ENCODE peak calls at places on chromosomes 13 and 19, in five cellular contexts. N is left ventricle myocardium inferior; T is activated CD8-positive, alpha-beta memory T cell treated with anti-CD3 and anti-CD28 coated beads for 24 hours; B is SW 1271; P is NB4. D is an unnamed sample.

GRCh38 chr19:4088065-4088679 is 21.5 kb upstream of the ZBTB7A start:
- DNase-seq in P (no peak), B (no peak), T (no peak), N (no peak), D (no peak)

GRCh38 chr19:33705860-33706259 is 84.1 kb downstream of the CHST8 start:
- DNase-seq in B (no peak), N (no peak), P (no peak), T (no peak), D (peak)

GRCh38 chr13:50319603-50320296 is 304.5 kb downstream of the KCNRG start:
- DNase-seq in N (no peak), T (no peak), P (peak), B (no peak), D (no peak)

GRCh38 chr19:29771708-29772415 is 39.9 kb upstream of the CCNE1 start:
- DNase-seq in T (peak), N (peak), P (peak), B (no peak), D (no peak)

GRCh38 chr13:43261018-43261417 is 237.6 kb downstream of the DNAJC15 start:
- DNase-seq in T (no peak), P (no peak), N (no peak), B (no peak), D (no peak)

GRCh38 chr13:92547256-92547655 is 679.4 kb upstream of the GPC6 start:
- DNase-seq in N (no peak), P (no peak), B (no peak), T (no peak), D (no peak)

GRCh38 chr13:109784590-109785140 is 1.7 kb downstream of the IRS2 start:
- DNase-seq in B (no peak), P (peak), T (peak), N (peak), D (peak)

GRCh38 chr19:15259900-15260299 is 27.7 kb upstream of the EPHX3 start:
- DNase-seq in T (no peak), B (no peak), N (no peak), P (no peak), D (no peak)

GRCh38 chr19:44718441-44719261 is 19.7 kb downstream of the CEACAM16 start:
- DNase-seq in T (no peak), P (no peak), B (no peak), N (peak), D (peak)

GRCh38 chr13:41696163-41697003 is 239.0 kb downstream of the RGCC start:
- DNase-seq in B (no peak), P (peak), T (no peak), N (no peak), D (no peak)

GRCh38 chr13:23928985-23929384 is 31.7 kb upstream of the C1QTNF9B start:
- DNase-seq in N (no peak), P (no peak), B (no peak), T (no peak), D (no peak)

GRCh38 chr13:38045278-38046048 is 175.9 kb upstream of the TRPC4 start:
- DNase-seq in P (peak), N (no peak), T (no peak), B (no peak), D (no peak)

GRCh38 chr19:55391702-55392615 is 6.2 kb downstream of the RPL28 start:
- DNase-seq in N (no peak), T (no peak), B (no peak), P (no peak), D (no peak)

GRCh38 chr13:112791662-112792440 is 102.0 kb downstream of the ATP11A start:
- DNase-seq in T (no peak), B (no peak), P (no peak), N (no peak), D (no peak)

GRCh38 chr13:40145139-40145538 is 489.7 kb downstream of the COG6 start:
- DNase-seq in B (no peak), T (no peak), P (no peak), N (no peak), D (no peak)

GRCh38 chr19:54648129-54648528 is 14.7 kb upstream of the LILRB4 start:
- DNase-seq in N (no peak), P (no peak), T (no peak), B (no peak), D (no peak)

GRCh38 chr19:10010939-10011338 is 635 bp upstream of the COL5A3 start:
- DNase-seq in T (no peak), B (no peak), N (no peak), P (no peak), D (no peak)

GRCh38 chr13:94641432-94641941 is 39.8 kb downstream of the GPR180 start:
- DNase-seq in B (no peak), N (no peak), P (no peak), T (no peak), D (no peak)

GRCh38 chr19:850221-850978 is 1.7 kb upstream of the ELANE start:
- DNase-seq in N (peak), T (no peak), P (peak), B (peak), D (peak)

GRCh38 chr19:51342631-51343569 is 961 bp upstream of the VSIG10L start:
- DNase-seq in N (no peak), T (no peak), B (no peak), P (no peak), D (no peak)

GRCh38 chr19:14363203-14364097 is 17.8 kb upstream of the ADGRE5 start:
- DNase-seq in T (peak), B (no peak), N (peak), P (peak), D (peak)

GRCh38 chr13:110817143-110817542 is 97.7 kb downstream of the ANKRD10 start:
- DNase-seq in B (no peak), T (no peak), N (no peak), P (no peak), D (no peak)

GRCh38 chr13:43805071-43805468 is 18.3 kb upstream of the ENOX1 start:
- DNase-seq in N (no peak), B (peak), T (no peak), P (no peak), D (no peak)

GRCh38 chr19:18470787-18471186 is 32.9 kb upstream of the ISYNA1 start:
- DNase-seq in N (no peak), B (no peak), P (no peak), T (no peak), D (no peak)

GRCh38 chr19:35141627-35142401 is 1.2 kb upstream of the FXYD7 start:
- DNase-seq in N (no peak), B (no peak), P (no peak), T (no peak), D (no peak)

GRCh38 chr13:76223565-76223964 is 587.4 kb downstream of the LMO7 start:
- DNase-seq in B (no peak), N (no peak), P (no peak), T (no peak), D (no peak)

GRCh38 chr19:4441994-4442845 is 15.4 kb downstream of the UBXN6 start:
- DNase-seq in B (no peak), T (no peak), N (no peak), P (peak), D (no peak)

GRCh38 chr19:8194528-8195275 is 14.5 kb upstream of the CERS4 start:
- DNase-seq in N (no peak), B (no peak), T (peak), P (peak), D (no peak)

GRCh38 chr19:15379083-15379995 is at the start of gene AKAP8:
- DNase-seq in T (peak), N (peak), P (peak), B (peak), D (peak)

D was measured in cardiac septum.